ENCODE peak calls at places on chromosomes 16 and 17, in eight cellular contexts. One of them, this sample, is unnamed.
A peak's percentile ranks its signal among the peaks of the same experiment; 100 is the strongest.

GRCh38 chr17:4554997-4555799 is at the start of gene MYBBP1A:
- DNase-seq in brain microvascular endothelial cell: peak; percentile 89
- DNase-seq in mammary epithelial cell: peak; percentile 92
- DNase-seq in mucosa of descending colon: peak; percentile 98
- DNase-seq in PC-3: peak; percentile 93
- DNase-seq in cardiac fibroblast: peak; percentile 96
- DNase-seq in ovary: peak; percentile 98
- DNase-seq in tibial nerve: peak; percentile 96
- DNase-seq in this sample: peak; percentile 89

GRCh38 chr16:24971718-24972117 is 43.5 kb downstream of the ARHGAP17 start:
- DNase-seq in brain microvascular endothelial cell: no peak
- DNase-seq in mammary epithelial cell: no peak
- DNase-seq in mucosa of descending colon: no peak
- DNase-seq in PC-3: no peak
- DNase-seq in cardiac fibroblast: no peak
- DNase-seq in ovary: no peak
- DNase-seq in tibial nerve: no peak
- DNase-seq in this sample: no peak

GRCh38 chr17:11893862-11894261 is 103.4 kb downstream of the ZNF18 start:
- DNase-seq in brain microvascular endothelial cell: no peak
- DNase-seq in mammary epithelial cell: no peak
- DNase-seq in mucosa of descending colon: no peak
- DNase-seq in PC-3: no peak
- DNase-seq in cardiac fibroblast: no peak
- DNase-seq in ovary: no peak
- DNase-seq in tibial nerve: no peak
- DNase-seq in this sample: no peak

GRCh38 chr17:57465551-57465950 is 209.2 kb downstream of the MSI2 start:
- DNase-seq in brain microvascular endothelial cell: no peak
- DNase-seq in mammary epithelial cell: no peak
- DNase-seq in mucosa of descending colon: no peak
- DNase-seq in PC-3: no peak
- DNase-seq in cardiac fibroblast: no peak
- DNase-seq in ovary: no peak
- DNase-seq in tibial nerve: no peak
- DNase-seq in this sample: no peak

GRCh38 chr16:77496934-77497333 is 62.1 kb upstream of the ADAMTS18 start:
- DNase-seq in brain microvascular endothelial cell: peak; percentile 11
- DNase-seq in mammary epithelial cell: no peak
- DNase-seq in mucosa of descending colon: no peak
- DNase-seq in PC-3: no peak
- DNase-seq in cardiac fibroblast: peak; percentile 47
- DNase-seq in ovary: no peak
- DNase-seq in tibial nerve: no peak
- DNase-seq in this sample: no peak

GRCh38 chr17:6496116-6496481 is 51.8 kb downstream of the PIMREG start:
- DNase-seq in brain microvascular endothelial cell: no peak
- DNase-seq in mammary epithelial cell: no peak
- DNase-seq in mucosa of descending colon: peak; percentile 15
- DNase-seq in PC-3: no peak
- DNase-seq in cardiac fibroblast: no peak
- DNase-seq in ovary: peak; percentile 68
- DNase-seq in tibial nerve: no peak
- DNase-seq in this sample: peak; percentile 37

GRCh38 chr17:3557768-3558583 is at the start of gene TRPV3:
- DNase-seq in brain microvascular endothelial cell: no peak
- DNase-seq in mammary epithelial cell: peak; percentile 87
- DNase-seq in mucosa of descending colon: peak; percentile 90
- DNase-seq in PC-3: peak; percentile 65
- DNase-seq in cardiac fibroblast: no peak
- DNase-seq in ovary: peak; percentile 68
- DNase-seq in tibial nerve: no peak
- DNase-seq in this sample: peak; percentile 24

GRCh38 chr16:88737298-88738166 is 31.2 kb downstream of the CTU2 start:
- DNase-seq in brain microvascular endothelial cell: peak; percentile 36
- DNase-seq in mammary epithelial cell: peak; percentile 29
- DNase-seq in mucosa of descending colon: peak; percentile 90
- DNase-seq in PC-3: peak; percentile 68
- DNase-seq in cardiac fibroblast: peak; percentile 63
- DNase-seq in ovary: peak; percentile 86
- DNase-seq in tibial nerve: peak; percentile 19
- DNase-seq in this sample: peak; percentile 26

GRCh38 chr17:19336938-19337711 is 25.4 kb downstream of the B9D1 start:
- DNase-seq in brain microvascular endothelial cell: peak; percentile 57
- DNase-seq in mammary epithelial cell: no peak
- DNase-seq in mucosa of descending colon: no peak
- DNase-seq in PC-3: no peak
- DNase-seq in cardiac fibroblast: no peak
- DNase-seq in ovary: peak; percentile 35
- DNase-seq in tibial nerve: no peak
- DNase-seq in this sample: no peak

GRCh38 chr17:50688168-50688719 is 19.5 kb downstream of the ANKRD40 start:
- DNase-seq in brain microvascular endothelial cell: no peak
- DNase-seq in mammary epithelial cell: no peak
- DNase-seq in mucosa of descending colon: no peak
- DNase-seq in PC-3: no peak
- DNase-seq in cardiac fibroblast: no peak
- DNase-seq in ovary: no peak
- DNase-seq in tibial nerve: no peak
- DNase-seq in this sample: no peak

GRCh38 chr16:976389-976931 is 5.1 kb upstream of the SOX8 start:
- DNase-seq in brain microvascular endothelial cell: no peak
- DNase-seq in mammary epithelial cell: no peak
- DNase-seq in mucosa of descending colon: no peak
- DNase-seq in PC-3: no peak
- DNase-seq in cardiac fibroblast: no peak
- DNase-seq in ovary: no peak
- DNase-seq in tibial nerve: no peak
- DNase-seq in this sample: no peak

DNA sequence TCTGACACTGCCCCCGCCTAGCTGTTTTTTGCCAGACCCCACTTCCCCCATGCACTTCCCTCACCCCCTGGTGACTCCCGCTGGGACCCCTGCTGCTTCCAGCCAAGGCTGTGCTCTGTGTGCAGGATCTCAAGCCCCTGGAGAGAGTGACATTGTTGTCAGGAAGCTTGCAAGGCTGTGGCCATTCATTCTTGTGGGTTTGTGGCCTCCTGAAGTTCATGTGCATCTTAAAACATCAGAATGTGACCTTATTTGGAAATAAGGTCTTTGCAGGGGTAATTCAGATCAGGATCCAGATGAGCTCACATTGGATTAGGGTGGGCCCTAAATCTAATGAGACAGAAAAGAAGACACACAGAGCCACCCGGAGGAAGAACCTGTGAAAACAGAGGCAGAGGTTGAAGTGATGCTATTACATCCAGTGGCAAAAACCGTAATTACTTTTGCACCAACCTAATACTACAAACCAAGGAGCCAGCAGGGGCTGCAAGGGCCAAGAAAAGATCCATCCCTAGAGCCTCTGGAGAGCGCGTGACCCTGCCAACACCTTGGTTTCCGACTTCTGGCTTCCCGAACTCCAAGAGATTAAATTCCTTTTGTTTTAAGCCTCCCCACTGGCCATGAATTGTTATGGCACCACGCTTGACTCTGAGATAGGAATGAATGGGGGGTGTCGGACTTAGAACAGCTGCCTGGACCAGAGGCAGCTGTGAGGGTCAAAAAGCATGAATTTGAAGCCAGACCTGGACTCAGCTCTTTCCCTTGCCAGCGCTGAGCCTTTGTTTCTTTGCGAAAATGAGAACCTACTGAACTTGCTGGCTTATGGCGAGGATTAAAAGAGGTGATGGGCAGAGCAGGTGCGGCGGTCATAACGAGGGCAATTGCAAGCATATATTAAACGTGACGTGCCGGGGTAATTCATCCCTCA is 75.5 kb downstream of the BMERB1 start:
- DNase-seq in brain microvascular endothelial cell: peak; percentile 82
- DNase-seq in mammary epithelial cell: no peak
- DNase-seq in mucosa of descending colon: no peak
- DNase-seq in PC-3: no peak
- DNase-seq in cardiac fibroblast: peak; percentile 21
- DNase-seq in ovary: no peak
- DNase-seq in tibial nerve: no peak
- DNase-seq in this sample: no peak
- TF ChIP-seq CTCF in brain microvascular endothelial cell: peak; percentile 45
- TF ChIP-seq CTCF in mammary epithelial cell: no peak
- TF ChIP-seq CTCF in mucosa of descending colon: no peak
- TF ChIP-seq CTCF in PC-3: no peak
- TF ChIP-seq CTCF in cardiac fibroblast: no peak
- TF ChIP-seq CTCF in ovary: no peak
- TF ChIP-seq CTCF in tibial nerve: no peak
- TF ChIP-seq CTCF in this sample: no peak

GRCh38 chr17:74745548-74746177 is 2.8 kb upstream of the NHERF1 start:
- DNase-seq in brain microvascular endothelial cell: no peak
- DNase-seq in mammary epithelial cell: no peak
- DNase-seq in mucosa of descending colon: peak; percentile 39
- DNase-seq in PC-3: no peak
- DNase-seq in cardiac fibroblast: no peak
- DNase-seq in ovary: no peak
- DNase-seq in tibial nerve: no peak
- DNase-seq in this sample: no peak

GRCh38 chr17:74746922-74747321 is 1.5 kb upstream of the NHERF1 start:
- DNase-seq in brain microvascular endothelial cell: no peak
- DNase-seq in mammary epithelial cell: no peak
- DNase-seq in mucosa of descending colon: peak; percentile 51
- DNase-seq in PC-3: no peak
- DNase-seq in cardiac fibroblast: no peak
- DNase-seq in ovary: no peak
- DNase-seq in tibial nerve: no peak
- DNase-seq in this sample: no peak

GRCh38 chr17:74744714-74745547 is 3.5 kb upstream of the NHERF1 start:
- DNase-seq in brain microvascular endothelial cell: peak; percentile 66
- DNase-seq in mammary epithelial cell: peak; percentile 51
- DNase-seq in mucosa of descending colon: peak; percentile 90
- DNase-seq in PC-3: peak; percentile 96
- DNase-seq in cardiac fibroblast: peak; percentile 75
- DNase-seq in ovary: peak; percentile 89
- DNase-seq in tibial nerve: peak; percentile 98
- DNase-seq in this sample: no peak

GRCh38 chr17:74748279-74748528 is 224 bp upstream of the NHERF1 start:
- DNase-seq in brain microvascular endothelial cell: no peak
- DNase-seq in mammary epithelial cell: no peak
- DNase-seq in mucosa of descending colon: no peak
- DNase-seq in PC-3: no peak
- DNase-seq in cardiac fibroblast: no peak
- DNase-seq in ovary: no peak
- DNase-seq in tibial nerve: no peak
- DNase-seq in this sample: no peak

GRCh38 chr17:74746376-74746775 is 2.1 kb upstream of the NHERF1 start:
- DNase-seq in brain microvascular endothelial cell: no peak
- DNase-seq in mammary epithelial cell: no peak
- DNase-seq in mucosa of descending colon: peak; percentile 36
- DNase-seq in PC-3: no peak
- DNase-seq in cardiac fibroblast: no peak
- DNase-seq in ovary: no peak
- DNase-seq in tibial nerve: no peak
- DNase-seq in this sample: no peak
- H3K4me3 ChIP-seq in brain microvascular endothelial cell: no peak overlapping the region
- H3K4me3 ChIP-seq in mammary epithelial cell: no peak overlapping the region
- H3K4me3 ChIP-seq in mucosa of descending colon: no peak overlapping the region
- H3K4me3 ChIP-seq in PC-3: no peak overlapping the region
- H3K4me3 ChIP-seq in cardiac fibroblast: no peak overlapping the region
- H3K4me3 ChIP-seq in ovary: no peak overlapping the region
- H3K4me3 ChIP-seq in tibial nerve: no peak overlapping the region
- H3K4me3 ChIP-seq in this sample: no peak overlapping the region

GRCh38 chr17:21458036-21458435 is 81.9 kb downstream of the KCNJ12 start:
- DNase-seq in brain microvascular endothelial cell: no peak
- DNase-seq in mammary epithelial cell: no peak
- DNase-seq in mucosa of descending colon: no peak
- DNase-seq in PC-3: no peak
- DNase-seq in cardiac fibroblast: no peak
- DNase-seq in ovary: no peak
- DNase-seq in tibial nerve: no peak
- DNase-seq in this sample: no peak

GRCh38 chr17:21453144-21453982 is 77.2 kb downstream of the KCNJ12 start:
- DNase-seq in brain microvascular endothelial cell: no peak
- DNase-seq in mammary epithelial cell: no peak
- DNase-seq in mucosa of descending colon: no peak
- DNase-seq in PC-3: no peak
- DNase-seq in cardiac fibroblast: no peak
- DNase-seq in ovary: no peak
- DNase-seq in tibial nerve: no peak
- DNase-seq in this sample: no peak

GRCh38 chr17:21455761-21456160 is 79.6 kb downstream of the KCNJ12 start:
- DNase-seq in brain microvascular endothelial cell: no peak
- DNase-seq in mammary epithelial cell: no peak
- DNase-seq in mucosa of descending colon: no peak
- DNase-seq in PC-3: no peak
- DNase-seq in cardiac fibroblast: no peak
- DNase-seq in ovary: no peak
- DNase-seq in tibial nerve: no peak
- DNase-seq in this sample: no peak

GRCh38 chr17:21457051-21458026 is 81.2 kb downstream of the KCNJ12 start:
- DNase-seq in brain microvascular endothelial cell: peak; percentile 94
- DNase-seq in mammary epithelial cell: peak; percentile 92
- DNase-seq in mucosa of descending colon: peak; percentile 90
- DNase-seq in PC-3: peak; percentile 93
- DNase-seq in cardiac fibroblast: peak; percentile 92
- DNase-seq in ovary: peak; percentile 91
- DNase-seq in tibial nerve: peak; percentile 85
- DNase-seq in this sample: peak; percentile 16

GRCh38 chr17:21452377-21453143 is 76.4 kb downstream of the KCNJ12 start:
- DNase-seq in brain microvascular endothelial cell: peak; percentile 59
- DNase-seq in mammary epithelial cell: peak; percentile 57
- DNase-seq in mucosa of descending colon: peak; percentile 66
- DNase-seq in PC-3: peak; percentile 54
- DNase-seq in cardiac fibroblast: peak; percentile 79
- DNase-seq in ovary: peak; percentile 61
- DNase-seq in tibial nerve: peak; percentile 72
- DNase-seq in this sample: no peak
- TF ChIP-seq CTCF in brain microvascular endothelial cell: peak; percentile 85
- TF ChIP-seq CTCF in mammary epithelial cell: peak; percentile 66
- TF ChIP-seq CTCF in mucosa of descending colon: no peak
- TF ChIP-seq CTCF in PC-3: peak; percentile 69
- TF ChIP-seq CTCF in cardiac fibroblast: peak; percentile 60
- TF ChIP-seq CTCF in ovary: peak; percentile 33
- TF ChIP-seq CTCF in tibial nerve: peak; percentile 75
- TF ChIP-seq CTCF in this sample: peak; percentile 21

GRCh38 chr17:78040561-78041400 is 82.3 kb downstream of the TNRC6C start:
- DNase-seq in brain microvascular endothelial cell: peak; percentile 43
- DNase-seq in mammary epithelial cell: peak; percentile 67
- DNase-seq in mucosa of descending colon: peak; percentile 70
- DNase-seq in PC-3: peak; percentile 80
- DNase-seq in cardiac fibroblast: peak; percentile 61
- DNase-seq in ovary: peak; percentile 69
- DNase-seq in tibial nerve: peak; percentile 26
- DNase-seq in this sample: no peak
- H3K4me3 ChIP-seq in brain microvascular endothelial cell: peak overlapping the region; percentile 60
- H3K4me3 ChIP-seq in mammary epithelial cell: peak overlapping the region; percentile 66
- H3K4me3 ChIP-seq in mucosa of descending colon: no peak overlapping the region
- H3K4me3 ChIP-seq in PC-3: peak overlapping the region; percentile 71
- H3K4me3 ChIP-seq in cardiac fibroblast: peak overlapping the region; percentile 31
- H3K4me3 ChIP-seq in ovary: peak overlapping the region; percentile 55
- H3K4me3 ChIP-seq in tibial nerve: peak overlapping the region; percentile 37
- H3K4me3 ChIP-seq in this sample: peak overlapping the region; percentile 34

This sample was measured in GM12864.